ENCODE peak calls at places on chromosomes 1 and 21, in four cellular contexts. One of them, this sample, is unnamed.

GRCh38 chr21:37119421-37120218 is 46.6 kb downstream of the TTC3 start:
- DNase-seq in A549: no peak
- DNase-seq in HepG2: peak
- DNase-seq in K562: peak
- DNase-seq in this sample: peak

GRCh38 chr1:151579436-151580225 is 32.2 kb upstream of the SNX27 start:
- DNase-seq in A549: no peak
- DNase-seq in HepG2: no peak
- DNase-seq in K562: peak
- DNase-seq in this sample: no peak

GRCh38 chr1:67624680-67625079 is 60.3 kb upstream of the GADD45A start:
- DNase-seq in A549: no peak
- DNase-seq in HepG2: no peak
- DNase-seq in K562: no peak
- DNase-seq in this sample: no peak

GRCh38 chr1:221449801-221450470 is 292.0 kb downstream of the DUSP10 start:
- DNase-seq in A549: no peak
- DNase-seq in HepG2: no peak
- DNase-seq in K562: no peak
- DNase-seq in this sample: no peak

GRCh38 chr1:159197767-159198557 is 6.7 kb upstream of the ACKR1 start:
- DNase-seq in A549: peak
- DNase-seq in HepG2: peak
- DNase-seq in K562: peak
- DNase-seq in this sample: peak

GRCh38 chr1:181089777-181090505 is 1.4 kb downstream of the IER5 start:
- DNase-seq in A549: no peak
- DNase-seq in HepG2: peak
- DNase-seq in K562: peak
- DNase-seq in this sample: peak

GRCh38 chr1:165289556-165289955 is 67.0 kb downstream of the LMX1A start:
- DNase-seq in A549: no peak
- DNase-seq in HepG2: no peak
- DNase-seq in K562: no peak
- DNase-seq in this sample: no peak

GRCh38 chr1:184210822-184211221 is 159.3 kb downstream of the TSEN15 start:
- DNase-seq in A549: no peak
- DNase-seq in HepG2: no peak
- DNase-seq in K562: no peak
- DNase-seq in this sample: no peak

GRCh38 chr1:59669752-59670312 is 144.9 kb upstream of the HOOK1 start:
- DNase-seq in A549: no peak
- DNase-seq in HepG2: peak
- DNase-seq in K562: no peak
- DNase-seq in this sample: peak

GRCh38 chr21:43278766-43279577 is 110.2 kb downstream of the CRYAA start:
- DNase-seq in A549: no peak
- DNase-seq in HepG2: no peak
- DNase-seq in K562: no peak
- DNase-seq in this sample: no peak

GRCh38 chr1:119853155-119853554 is 41.9 kb upstream of the REG4 start:
- DNase-seq in A549: no peak
- DNase-seq in HepG2: no peak
- DNase-seq in K562: no peak
- DNase-seq in this sample: no peak

GRCh38 chr1:7650801-7651200 is 120.3 kb upstream of the VAMP3 start:
- DNase-seq in A549: no peak
- DNase-seq in HepG2: peak
- DNase-seq in K562: no peak
- DNase-seq in this sample: no peak

GRCh38 chr21:33531007-33531406 is 10.9 kb downstream of the GART start:
- DNase-seq in A549: no peak
- DNase-seq in HepG2: no peak
- DNase-seq in K562: no peak
- DNase-seq in this sample: no peak

GRCh38 chr1:159947942-159948341 is 2.5 kb upstream of the IGSF9 start:
- DNase-seq in A549: no peak
- DNase-seq in HepG2: no peak
- DNase-seq in K562: no peak
- DNase-seq in this sample: no peak

GRCh38 chr21:35226302-35226701 is 177.2 kb upstream of the RUNX1 start:
- DNase-seq in A549: no peak
- DNase-seq in HepG2: peak
- DNase-seq in K562: no peak
- DNase-seq in this sample: no peak

GRCh38 chr1:6859415-6860343 is 74.4 kb downstream of the CAMTA1 start:
- DNase-seq in A549: no peak
- DNase-seq in HepG2: peak
- DNase-seq in K562: peak
- DNase-seq in this sample: no peak

GRCh38 chr1:193308438-193308837 is 122.0 kb upstream of the B3GALT2 start:
- DNase-seq in A549: no peak
- DNase-seq in HepG2: no peak
- DNase-seq in K562: no peak
- DNase-seq in this sample: no peak
- TF ChIP-seq NR3C1 in A549: no peak
- TF ChIP-seq NR3C1 in HepG2: no peak
- TF ChIP-seq NR3C1 in K562: no peak
- TF ChIP-seq NR3C1 in this sample: no peak

DNA sequence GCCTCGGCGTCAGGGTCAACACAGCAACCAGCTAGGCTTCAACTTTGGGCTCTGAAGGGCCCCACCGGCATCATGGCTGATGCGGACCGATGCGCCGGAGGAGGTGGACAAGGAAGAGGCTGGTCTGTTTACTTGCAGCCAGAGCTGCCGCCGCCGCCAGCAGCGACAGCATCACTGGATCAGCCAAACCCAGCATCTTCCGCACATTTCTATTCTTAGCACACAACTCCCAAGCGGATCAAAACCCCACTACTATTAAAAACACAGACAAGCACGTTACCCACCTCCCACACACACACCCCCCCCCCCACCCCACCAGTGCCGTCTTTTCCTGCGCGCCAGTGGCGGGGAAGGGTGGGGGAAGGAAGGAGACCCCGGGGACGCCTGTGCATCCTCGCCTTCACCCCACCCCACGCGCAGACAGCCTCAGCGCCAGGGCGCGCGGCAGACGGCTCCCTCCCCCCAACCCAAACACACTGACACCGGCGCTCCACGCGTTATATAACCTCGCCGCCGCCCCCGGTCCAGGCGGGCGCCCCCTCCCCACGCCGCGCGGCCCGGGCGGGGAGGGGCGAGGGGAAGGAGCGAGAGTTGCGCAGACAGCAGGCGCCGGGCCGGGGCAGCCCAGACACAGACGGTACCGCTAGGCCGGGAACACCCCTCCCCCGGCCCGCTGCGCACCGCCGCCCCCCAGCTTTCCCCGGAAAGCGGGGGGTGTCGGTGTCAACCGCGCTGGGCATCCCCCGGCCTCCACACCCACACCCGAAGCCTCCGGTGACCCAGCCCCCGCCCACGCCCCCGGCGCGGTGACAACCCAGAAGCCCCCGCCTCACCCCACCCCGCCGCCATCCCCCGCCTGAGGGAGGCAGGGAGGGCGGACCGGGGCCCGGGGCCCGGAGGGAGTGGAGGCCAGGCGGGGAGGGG is 692 bp downstream of the AKT3 start:
- DNase-seq in A549: peak
- DNase-seq in HepG2: no peak
- DNase-seq in K562: peak
- DNase-seq in this sample: peak
- TF ChIP-seq NR3C1 in A549: no peak
- TF ChIP-seq NR3C1 in HepG2: no peak
- TF ChIP-seq NR3C1 in K562: no peak
- TF ChIP-seq NR3C1 in this sample: no peak

GRCh38 chr1:182783068-182783467 is 6.5 kb upstream of the NPL start:
- DNase-seq in A549: no peak
- DNase-seq in HepG2: no peak
- DNase-seq in K562: no peak
- DNase-seq in this sample: peak
- TF ChIP-seq NR3C1 in A549: no peak
- TF ChIP-seq NR3C1 in HepG2: no peak
- TF ChIP-seq NR3C1 in K562: no peak
- TF ChIP-seq NR3C1 in this sample: no peak

GRCh38 chr21:46626536-46627302 is 8.8 kb upstream of the PRMT2 start:
- DNase-seq in A549: no peak
- DNase-seq in HepG2: peak
- DNase-seq in K562: no peak
- DNase-seq in this sample: no peak
- TF ChIP-seq NR3C1 in A549: no peak
- TF ChIP-seq NR3C1 in HepG2: no peak
- TF ChIP-seq NR3C1 in K562: no peak
- TF ChIP-seq NR3C1 in this sample: no peak

GRCh38 chr1:154379301-154379700 is 25.8 kb upstream of the IL6R start:
- DNase-seq in A549: no peak
- DNase-seq in HepG2: no peak
- DNase-seq in K562: no peak
- DNase-seq in this sample: no peak

GRCh38 chr1:154386643-154387352 is 18.3 kb upstream of the IL6R start:
- DNase-seq in A549: no peak
- DNase-seq in HepG2: peak
- DNase-seq in K562: peak
- DNase-seq in this sample: no peak

DNA sequence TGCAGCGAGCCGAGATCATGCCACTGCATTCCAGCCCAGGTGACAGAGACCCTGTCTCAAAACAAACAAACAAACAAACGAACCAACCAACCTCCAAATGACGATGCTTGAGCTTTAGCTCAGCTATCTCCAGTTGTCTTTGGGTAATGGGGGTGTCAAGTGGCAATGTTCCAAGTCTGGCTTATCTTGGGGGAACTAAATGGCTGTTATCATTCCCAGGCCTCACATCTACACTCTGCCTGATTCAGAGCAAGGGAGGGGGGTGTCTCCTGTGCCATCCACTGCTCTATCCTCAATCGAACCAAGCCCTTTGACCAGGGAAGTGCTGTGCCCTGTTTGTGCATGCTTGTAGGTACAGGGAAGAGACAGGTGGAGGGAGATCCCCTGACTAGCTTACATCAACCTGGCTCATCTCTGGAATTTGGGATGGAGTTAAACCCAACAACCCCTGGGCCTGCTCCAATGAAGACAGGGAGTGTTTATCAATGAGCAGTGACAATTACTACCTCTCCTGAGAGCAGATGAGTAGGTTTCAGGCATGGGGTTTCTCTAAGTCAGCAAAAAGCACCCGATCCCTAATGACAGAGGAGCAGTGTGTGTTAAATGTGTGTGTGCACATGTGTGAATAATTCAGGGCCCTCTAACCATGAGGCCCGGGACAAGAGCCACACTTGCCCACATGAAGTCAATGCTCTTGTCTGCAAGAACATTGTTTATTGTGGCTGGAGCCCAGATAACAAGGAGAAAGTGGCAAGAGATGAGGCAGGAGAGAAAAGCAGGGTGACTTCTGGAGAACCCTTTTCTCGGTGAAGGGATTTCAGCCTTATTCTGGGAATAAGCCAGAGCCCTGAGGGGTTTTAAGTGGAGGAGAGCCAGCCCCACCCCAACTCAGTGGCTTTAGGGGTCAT is 20.2 kb upstream of the IL6R start:
- DNase-seq in A549: no peak
- DNase-seq in HepG2: no peak
- DNase-seq in K562: peak
- DNase-seq in this sample: no peak
- TF ChIP-seq NR3C1 in A549: no peak
- TF ChIP-seq NR3C1 in HepG2: no peak
- TF ChIP-seq NR3C1 in K562: no peak
- TF ChIP-seq NR3C1 in this sample: no peak

DNA sequence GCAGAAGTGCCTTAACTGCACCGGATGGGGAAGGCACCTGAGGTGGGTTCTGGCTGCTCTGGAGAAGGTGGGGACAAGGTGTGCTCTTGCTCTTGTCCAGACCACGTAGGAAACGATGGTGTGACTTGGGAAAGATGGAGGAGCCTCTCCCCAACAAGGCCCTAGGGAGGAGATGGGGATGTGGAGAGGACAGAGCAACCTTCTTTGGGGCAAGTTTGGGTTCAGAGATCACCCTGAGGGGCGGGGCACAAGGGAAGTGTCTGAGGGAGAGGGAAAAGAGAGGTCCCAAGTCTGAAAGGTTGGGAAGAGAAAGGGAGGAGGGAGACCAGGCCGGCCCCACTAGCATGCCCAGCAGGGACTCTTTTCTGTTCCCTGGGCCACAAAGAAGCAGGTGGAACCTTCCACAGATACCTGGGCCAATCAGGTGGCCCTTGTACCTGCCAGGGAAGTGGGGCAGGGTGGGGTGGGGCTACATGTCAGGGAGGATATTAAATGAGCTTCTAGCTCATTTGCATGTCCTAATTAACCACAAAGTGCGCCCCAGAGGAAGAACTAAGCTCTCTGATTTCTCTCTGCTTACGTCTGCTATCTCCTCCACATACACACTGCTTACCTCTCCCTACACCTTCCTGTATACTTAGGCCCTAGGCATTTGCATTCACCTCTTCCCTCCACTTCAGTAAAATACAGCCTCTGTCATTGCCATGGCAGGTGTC is 15.9 kb downstream of the INKA2 start:
- DNase-seq in A549: no peak
- DNase-seq in HepG2: no peak
- DNase-seq in K562: no peak
- DNase-seq in this sample: no peak
- TF ChIP-seq NR3C1 in A549: no peak
- TF ChIP-seq NR3C1 in HepG2: no peak
- TF ChIP-seq NR3C1 in K562: no peak
- TF ChIP-seq NR3C1 in this sample: no peak

DNA sequence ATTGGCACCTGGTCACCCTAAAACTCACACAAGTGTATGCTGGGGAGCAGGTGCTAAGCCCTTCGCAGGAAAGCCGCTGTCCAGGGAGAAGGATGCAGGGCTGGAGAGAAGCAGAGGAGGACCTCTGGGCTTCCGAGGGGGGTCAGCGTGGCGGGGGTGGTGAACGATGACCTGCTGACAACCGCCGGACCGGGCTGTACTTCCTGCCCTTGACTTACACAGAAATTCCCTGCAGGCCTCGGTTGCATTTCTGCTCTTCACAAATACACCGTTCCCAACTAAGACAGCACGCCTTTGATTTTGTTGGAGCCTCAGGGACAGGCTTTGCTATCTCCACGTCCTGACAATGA is 37.6 kb downstream of the SLC2A7 start:
- DNase-seq in A549: no peak
- DNase-seq in HepG2: no peak
- DNase-seq in K562: no peak
- DNase-seq in this sample: no peak
- TF ChIP-seq NR3C1 in A549: no peak
- TF ChIP-seq NR3C1 in HepG2: no peak
- TF ChIP-seq NR3C1 in K562: no peak
- TF ChIP-seq NR3C1 in this sample: no peak

GRCh38 chr1:155979525-155980343 is 1.4 kb upstream of the ARHGEF2 start:
- DNase-seq in A549: no peak
- DNase-seq in HepG2: no peak
- DNase-seq in K562: peak
- DNase-seq in this sample: no peak
- TF ChIP-seq NR3C1 in A549: no peak
- TF ChIP-seq NR3C1 in HepG2: no peak
- TF ChIP-seq NR3C1 in K562: no peak
- TF ChIP-seq NR3C1 in this sample: no peak

GRCh38 chr1:234918216-234918841 is 210.3 kb downstream of the TOMM20 start:
- DNase-seq in A549: no peak
- DNase-seq in HepG2: no peak
- DNase-seq in K562: no peak
- DNase-seq in this sample: no peak
- TF ChIP-seq NR3C1 in A549: no peak
- TF ChIP-seq NR3C1 in HepG2: no peak
- TF ChIP-seq NR3C1 in K562: no peak
- TF ChIP-seq NR3C1 in this sample: no peak

This sample was measured in WTC11.